ENCODE peak calls at places on chromosomes 13 and 19, in seven cellular contexts. One of them, this sample, is unnamed. For H3K27me3, the result is how much of the 10 kb centered on the place peaks cover.

GRCh38 chr13:97226788-97227627 is 4.9 kb downstream of the MBNL2 start:
- DNase-seq in heart right ventricle: no peak
- DNase-seq in CD4-positive, alpha-beta T cell: no peak
- DNase-seq in colonic mucosa: peak
- DNase-seq in uterus: no peak
- DNase-seq in CD8-positive, alpha-beta T cell: peak
- DNase-seq in body of pancreas: no peak
- DNase-seq in this sample: no peak

GRCh38 chr19:51271015-51271600 is 20.2 kb downstream of the SIGLECL1 start:
- DNase-seq in heart right ventricle: no peak
- DNase-seq in CD4-positive, alpha-beta T cell: no peak
- DNase-seq in colonic mucosa: no peak
- DNase-seq in uterus: no peak
- DNase-seq in CD8-positive, alpha-beta T cell: no peak
- DNase-seq in body of pancreas: no peak
- DNase-seq in this sample: no peak

GRCh38 chr19:12946092-12946845 is 607 bp downstream of the RAD23A start:
- DNase-seq in heart right ventricle: peak
- DNase-seq in CD4-positive, alpha-beta T cell: peak
- DNase-seq in colonic mucosa: peak
- DNase-seq in uterus: peak
- DNase-seq in CD8-positive, alpha-beta T cell: no peak
- DNase-seq in body of pancreas: peak
- DNase-seq in this sample: no peak

GRCh38 chr13:64041296-64041695 is 2625.6 kb upstream of the PCDH20 start:
- DNase-seq in heart right ventricle: no peak
- DNase-seq in CD4-positive, alpha-beta T cell: no peak
- DNase-seq in colonic mucosa: no peak
- DNase-seq in uterus: no peak
- DNase-seq in CD8-positive, alpha-beta T cell: no peak
- DNase-seq in body of pancreas: no peak
- DNase-seq in this sample: no peak

GRCh38 chr13:101916108-101916757 is 463.8 kb downstream of the ITGBL1 start:
- DNase-seq in heart right ventricle: no peak
- DNase-seq in CD4-positive, alpha-beta T cell: no peak
- DNase-seq in colonic mucosa: no peak
- DNase-seq in uterus: no peak
- DNase-seq in CD8-positive, alpha-beta T cell: no peak
- DNase-seq in body of pancreas: no peak
- DNase-seq in this sample: no peak

GRCh38 chr19:31436121-31436776 is 87.0 kb upstream of the TSHZ3 start:
- DNase-seq in heart right ventricle: no peak
- DNase-seq in CD4-positive, alpha-beta T cell: no peak
- DNase-seq in colonic mucosa: no peak
- DNase-seq in uterus: no peak
- DNase-seq in CD8-positive, alpha-beta T cell: no peak
- DNase-seq in body of pancreas: no peak
- DNase-seq in this sample: no peak

GRCh38 chr19:49150106-49150943 is 4.9 kb downstream of the HRC start:
- DNase-seq in heart right ventricle: peak
- DNase-seq in CD4-positive, alpha-beta T cell: no peak
- DNase-seq in colonic mucosa: peak
- DNase-seq in uterus: peak
- DNase-seq in CD8-positive, alpha-beta T cell: no peak
- DNase-seq in body of pancreas: peak
- DNase-seq in this sample: peak

GRCh38 chr19:15248648-15249559 is 16.7 kb upstream of the EPHX3 start:
- DNase-seq in heart right ventricle: peak
- DNase-seq in CD4-positive, alpha-beta T cell: no peak
- DNase-seq in colonic mucosa: peak
- DNase-seq in uterus: peak
- DNase-seq in CD8-positive, alpha-beta T cell: no peak
- DNase-seq in body of pancreas: peak
- DNase-seq in this sample: peak

GRCh38 chr13:89199138-89199537 is 1528.0 kb downstream of the SLITRK5 start:
- DNase-seq in heart right ventricle: no peak
- DNase-seq in CD4-positive, alpha-beta T cell: no peak
- DNase-seq in colonic mucosa: no peak
- DNase-seq in uterus: no peak
- DNase-seq in CD8-positive, alpha-beta T cell: no peak
- DNase-seq in body of pancreas: no peak
- DNase-seq in this sample: no peak

GRCh38 chr19:23547816-23548430 is 139.1 kb downstream of the ZNF675 start:
- DNase-seq in heart right ventricle: no peak
- DNase-seq in CD4-positive, alpha-beta T cell: no peak
- DNase-seq in colonic mucosa: no peak
- DNase-seq in uterus: no peak
- DNase-seq in CD8-positive, alpha-beta T cell: no peak
- DNase-seq in body of pancreas: no peak
- DNase-seq in this sample: no peak

GRCh38 chr13:75181906-75182305 is 300.1 kb downstream of the TBC1D4 start:
- DNase-seq in heart right ventricle: no peak
- DNase-seq in CD4-positive, alpha-beta T cell: no peak
- DNase-seq in colonic mucosa: no peak
- DNase-seq in uterus: no peak
- DNase-seq in CD8-positive, alpha-beta T cell: no peak
- DNase-seq in body of pancreas: no peak
- DNase-seq in this sample: no peak

GRCh38 chr19:31383553-31383952 is 34.3 kb upstream of the TSHZ3 start:
- DNase-seq in heart right ventricle: no peak
- DNase-seq in CD4-positive, alpha-beta T cell: no peak
- DNase-seq in colonic mucosa: no peak
- DNase-seq in uterus: no peak
- DNase-seq in CD8-positive, alpha-beta T cell: no peak
- DNase-seq in body of pancreas: no peak
- DNase-seq in this sample: no peak

GRCh38 chr19:16371540-16371986 is 46.9 kb downstream of the KLF2 start:
- DNase-seq in heart right ventricle: peak
- DNase-seq in CD4-positive, alpha-beta T cell: peak
- DNase-seq in colonic mucosa: peak
- DNase-seq in uterus: no peak
- DNase-seq in CD8-positive, alpha-beta T cell: peak
- DNase-seq in body of pancreas: no peak
- DNase-seq in this sample: no peak

GRCh38 chr19:5953680-5954213 is 24.2 kb downstream of the RANBP3 start:
- DNase-seq in heart right ventricle: no peak
- DNase-seq in CD4-positive, alpha-beta T cell: no peak
- DNase-seq in colonic mucosa: no peak
- DNase-seq in uterus: no peak
- DNase-seq in CD8-positive, alpha-beta T cell: no peak
- DNase-seq in body of pancreas: no peak
- DNase-seq in this sample: no peak

GRCh38 chr13:83878691-83879410 is 3.4 kb downstream of the SLITRK1 start:
- DNase-seq in heart right ventricle: no peak
- DNase-seq in CD4-positive, alpha-beta T cell: no peak
- DNase-seq in colonic mucosa: no peak
- DNase-seq in uterus: no peak
- DNase-seq in CD8-positive, alpha-beta T cell: no peak
- DNase-seq in body of pancreas: no peak
- DNase-seq in this sample: no peak

GRCh38 chr19:43519436-43520088 is 7.4 kb downstream of the ETHE1 start:
- DNase-seq in heart right ventricle: peak
- DNase-seq in CD4-positive, alpha-beta T cell: peak
- DNase-seq in colonic mucosa: peak
- DNase-seq in uterus: peak
- DNase-seq in CD8-positive, alpha-beta T cell: peak
- DNase-seq in body of pancreas: peak
- DNase-seq in this sample: no peak

GRCh38 chr19:45464274-45464673 is 3.5 kb upstream of the FOSB start:
- DNase-seq in heart right ventricle: no peak
- DNase-seq in CD4-positive, alpha-beta T cell: no peak
- DNase-seq in colonic mucosa: no peak
- DNase-seq in uterus: no peak
- DNase-seq in CD8-positive, alpha-beta T cell: no peak
- DNase-seq in body of pancreas: no peak
- DNase-seq in this sample: no peak

GRCh38 chr13:67966065-67966464 is 735.9 kb upstream of the PCDH9 start:
- DNase-seq in heart right ventricle: no peak
- DNase-seq in CD4-positive, alpha-beta T cell: no peak
- DNase-seq in colonic mucosa: no peak
- DNase-seq in uterus: no peak
- DNase-seq in CD8-positive, alpha-beta T cell: no peak
- DNase-seq in body of pancreas: no peak
- DNase-seq in this sample: no peak

GRCh38 chr13:94825507-94825906 is 113.2 kb upstream of the SOX21 start:
- DNase-seq in heart right ventricle: peak
- DNase-seq in CD4-positive, alpha-beta T cell: no peak
- DNase-seq in colonic mucosa: peak
- DNase-seq in uterus: peak
- DNase-seq in CD8-positive, alpha-beta T cell: no peak
- DNase-seq in body of pancreas: peak
- DNase-seq in this sample: no peak

GRCh38 chr13:66534561-66534960 is 695.6 kb downstream of the PCDH9 start:
- DNase-seq in heart right ventricle: no peak
- DNase-seq in CD4-positive, alpha-beta T cell: no peak
- DNase-seq in colonic mucosa: no peak
- DNase-seq in uterus: no peak
- DNase-seq in CD8-positive, alpha-beta T cell: no peak
- DNase-seq in body of pancreas: no peak
- DNase-seq in this sample: no peak

GRCh38 chr19:10230904-10231623 is at the start of gene S1PR2:
- DNase-seq in heart right ventricle: peak
- DNase-seq in CD4-positive, alpha-beta T cell: peak
- DNase-seq in colonic mucosa: peak
- DNase-seq in uterus: peak
- DNase-seq in CD8-positive, alpha-beta T cell: peak
- DNase-seq in body of pancreas: peak
- DNase-seq in this sample: peak

GRCh38 chr13:107563099-107563925 is 652.0 kb downstream of the LIG4 start:
- DNase-seq in heart right ventricle: no peak
- DNase-seq in CD4-positive, alpha-beta T cell: no peak
- DNase-seq in colonic mucosa: no peak
- DNase-seq in uterus: no peak
- DNase-seq in CD8-positive, alpha-beta T cell: no peak
- DNase-seq in body of pancreas: no peak
- DNase-seq in this sample: no peak

GRCh38 chr13:33678084-33678483 is 139.9 kb upstream of the RFC3 start:
- DNase-seq in heart right ventricle: no peak
- DNase-seq in CD4-positive, alpha-beta T cell: no peak
- DNase-seq in colonic mucosa: no peak
- DNase-seq in uterus: no peak
- DNase-seq in CD8-positive, alpha-beta T cell: no peak
- DNase-seq in body of pancreas: no peak
- DNase-seq in this sample: no peak

GRCh38 chr13:92461831-92462230 is 764.8 kb upstream of the GPC6 start:
- DNase-seq in heart right ventricle: no peak
- DNase-seq in CD4-positive, alpha-beta T cell: no peak
- DNase-seq in colonic mucosa: no peak
- DNase-seq in uterus: no peak
- DNase-seq in CD8-positive, alpha-beta T cell: no peak
- DNase-seq in body of pancreas: no peak
- DNase-seq in this sample: no peak

GRCh38 chr19:55688422-55689218 is 13.6 kb downstream of the EPN1 start:
- DNase-seq in heart right ventricle: no peak
- DNase-seq in CD4-positive, alpha-beta T cell: no peak
- DNase-seq in colonic mucosa: peak
- DNase-seq in uterus: no peak
- DNase-seq in CD8-positive, alpha-beta T cell: no peak
- DNase-seq in body of pancreas: no peak
- DNase-seq in this sample: no peak

GRCh38 chr13:41075034-41075433 is 13.7 kb downstream of the WBP4 start:
- DNase-seq in heart right ventricle: no peak
- DNase-seq in CD4-positive, alpha-beta T cell: peak
- DNase-seq in colonic mucosa: no peak
- DNase-seq in uterus: no peak
- DNase-seq in CD8-positive, alpha-beta T cell: no peak
- DNase-seq in body of pancreas: no peak
- DNase-seq in this sample: no peak

GRCh38 chr13:104949840-104950805 is 1585.3 kb downstream of the EFNB2 start:
- DNase-seq in heart right ventricle: no peak
- DNase-seq in CD4-positive, alpha-beta T cell: no peak
- DNase-seq in colonic mucosa: no peak
- DNase-seq in uterus: no peak
- DNase-seq in CD8-positive, alpha-beta T cell: no peak
- DNase-seq in body of pancreas: no peak
- DNase-seq in this sample: no peak

GRCh38 chr19:3283246-3283751 is 58.8 kb downstream of the CELF5 start:
- DNase-seq in heart right ventricle: no peak
- DNase-seq in CD4-positive, alpha-beta T cell: no peak
- DNase-seq in colonic mucosa: no peak
- DNase-seq in uterus: no peak
- DNase-seq in CD8-positive, alpha-beta T cell: no peak
- DNase-seq in body of pancreas: no peak
- DNase-seq in this sample: no peak
- H3K27me3 ChIP-seq in heart right ventricle: under half
- H3K27me3 ChIP-seq in CD4-positive, alpha-beta T cell: under half
- H3K27me3 ChIP-seq in colonic mucosa: under half
- H3K27me3 ChIP-seq in uterus: under half
- H3K27me3 ChIP-seq in CD8-positive, alpha-beta T cell: under half
- H3K27me3 ChIP-seq in body of pancreas: under half
- H3K27me3 ChIP-seq in this sample: under half

GRCh38 chr19:1764293-1764683 is 11.0 kb downstream of the ONECUT3 start:
- DNase-seq in heart right ventricle: no peak
- DNase-seq in CD4-positive, alpha-beta T cell: no peak
- DNase-seq in colonic mucosa: no peak
- DNase-seq in uterus: no peak
- DNase-seq in CD8-positive, alpha-beta T cell: no peak
- DNase-seq in body of pancreas: no peak
- DNase-seq in this sample: no peak
- TF ChIP-seq CTCF in heart right ventricle: no peak
- TF ChIP-seq CTCF in CD4-positive, alpha-beta T cell: no peak
- TF ChIP-seq CTCF in colonic mucosa: no peak
- TF ChIP-seq CTCF in uterus: no peak
- TF ChIP-seq CTCF in CD8-positive, alpha-beta T cell: no peak
- TF ChIP-seq CTCF in body of pancreas: no peak
- TF ChIP-seq CTCF in this sample: no peak

DNA sequence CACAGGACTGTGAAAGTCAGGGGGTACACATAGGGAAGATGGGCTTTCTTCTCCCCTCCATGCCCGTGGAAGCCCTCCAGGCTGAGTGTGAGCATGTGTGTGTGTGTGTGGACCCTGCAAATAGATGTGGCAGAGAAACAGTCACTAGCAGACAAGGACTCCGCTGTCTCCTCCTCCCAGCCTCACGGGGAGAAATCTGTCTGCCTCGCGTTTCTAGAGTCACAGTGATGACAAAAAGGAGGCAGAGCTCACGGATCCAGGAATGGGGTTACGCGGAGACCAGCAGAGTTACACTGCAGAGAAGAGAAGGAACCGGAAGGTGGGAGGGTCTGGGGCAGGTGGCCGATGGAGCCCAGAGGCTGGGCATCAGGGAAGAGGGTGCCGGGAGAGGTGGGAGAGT is 44.4 kb downstream of the CHST8 start:
- DNase-seq in heart right ventricle: no peak
- DNase-seq in CD4-positive, alpha-beta T cell: no peak
- DNase-seq in colonic mucosa: no peak
- DNase-seq in uterus: no peak
- DNase-seq in CD8-positive, alpha-beta T cell: no peak
- DNase-seq in body of pancreas: no peak
- DNase-seq in this sample: no peak
- H3K27me3 ChIP-seq in heart right ventricle: under half
- H3K27me3 ChIP-seq in CD4-positive, alpha-beta T cell: under half
- H3K27me3 ChIP-seq in colonic mucosa: under half
- H3K27me3 ChIP-seq in uterus: under half
- H3K27me3 ChIP-seq in CD8-positive, alpha-beta T cell: under half
- H3K27me3 ChIP-seq in body of pancreas: under half
- H3K27me3 ChIP-seq in this sample: under half

DNA sequence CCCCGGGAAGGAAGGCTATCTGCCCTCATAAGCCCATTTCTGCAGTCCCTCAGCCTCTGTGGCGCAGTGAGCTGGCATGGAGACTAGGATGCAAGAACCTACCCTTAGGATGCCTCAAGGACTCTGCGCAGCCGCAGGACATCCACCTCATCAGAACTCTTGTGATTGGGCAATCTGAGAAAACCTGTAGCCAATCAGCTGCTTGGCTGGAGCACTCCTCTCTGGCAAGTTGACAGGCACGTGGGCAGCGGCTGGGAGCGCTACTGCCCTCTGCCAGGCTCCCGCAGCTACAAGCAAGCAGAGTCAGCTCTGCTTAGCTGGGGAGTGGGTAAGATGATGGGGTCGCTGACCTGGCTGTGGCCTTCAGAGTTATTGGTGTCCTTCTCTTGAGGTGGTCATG is 1.5 kb upstream of the ECSIT start:
- DNase-seq in heart right ventricle: peak
- DNase-seq in CD4-positive, alpha-beta T cell: no peak
- DNase-seq in colonic mucosa: peak
- DNase-seq in uterus: peak
- DNase-seq in CD8-positive, alpha-beta T cell: no peak
- DNase-seq in body of pancreas: peak
- DNase-seq in this sample: peak
- TF ChIP-seq CTCF in heart right ventricle: peak
- TF ChIP-seq CTCF in CD4-positive, alpha-beta T cell: no peak
- TF ChIP-seq CTCF in colonic mucosa: no peak
- TF ChIP-seq CTCF in uterus: no peak
- TF ChIP-seq CTCF in CD8-positive, alpha-beta T cell: no peak
- TF ChIP-seq CTCF in body of pancreas: no peak
- TF ChIP-seq CTCF in this sample: no peak

This sample was measured in ascending aorta.